ENCODE peak calls at places on chromosomes 5 and 9, in five cellular contexts. K is IMR-90, C is endothelial cell of umbilical vein, W is H1, U is neuronal stem cell. J is an unnamed sample. For H3K4me1, the result is how much of the 10 kb centered on the place peaks cover.

GRCh38 chr5:84729326-84729725 is 344.6 kb upstream of the EDIL3 start:
- DNase-seq in C (no peak), K (peak), U (no peak), W (no peak), J (no peak)

GRCh38 chr5:1285883-1286291 is 9.0 kb downstream of the TERT start:
- DNase-seq in U (no peak), W (no peak), K (no peak), C (no peak), J (peak)

GRCh38 chr9:134597957-134598883 is 43.4 kb upstream of the COL5A1 start:
- DNase-seq in W (no peak), U (no peak), C (no peak), K (no peak), J (no peak)

GRCh38 chr9:124188331-124189110 is 69.2 kb upstream of the NEK6 start:
- DNase-seq in U (no peak), C (no peak), W (no peak), K (no peak), J (peak)

GRCh38 chr9:130869250-130869649 is 27.4 kb downstream of the QRFP start:
- DNase-seq in W (no peak), U (no peak), C (peak), K (peak), J (no peak)

GRCh38 chr9:129023036-129023907 is 4.9 kb downstream of the SH3GLB2 start:
- DNase-seq in U (no peak), C (no peak), K (peak), W (no peak), J (peak)

GRCh38 chr9:130220351-130220750 is 45.2 kb upstream of the HMCN2 start:
- DNase-seq in C (no peak), W (no peak), K (peak), U (no peak), J (no peak)

GRCh38 chr5:146079695-146080361 is 25.5 kb downstream of the PLAC8L1 start:
- DNase-seq in W (no peak), U (no peak), K (peak), C (no peak), J (no peak)

GRCh38 chr5:80109549-80110478 is 74.7 kb downstream of the THBS4 start:
- DNase-seq in K (no peak), W (no peak), U (no peak), C (no peak), J (no peak)

GRCh38 chr9:25224309-25224708 is 453.9 kb downstream of the TUSC1 start:
- DNase-seq in U (no peak), K (no peak), W (no peak), C (no peak), J (no peak)

GRCh38 chr5:175887463-175887862 is 16.1 kb downstream of the CPLX2 start:
- DNase-seq in K (no peak), U (no peak), C (no peak), W (no peak), J (no peak)

GRCh38 chr9:136532799-136533774 is 12.8 kb downstream of the NOTCH1 start:
- DNase-seq in C (no peak), U (no peak), W (no peak), K (no peak), J (no peak)

GRCh38 chr9:136531186-136531903 is 14.5 kb downstream of the NOTCH1 start:
- DNase-seq in C (no peak), W (no peak), U (no peak), K (no peak), J (peak)

GRCh38 chr9:136530472-136531089 is 15.3 kb downstream of the NOTCH1 start:
- DNase-seq in K (no peak), U (no peak), C (peak), W (no peak), J (no peak)

GRCh38 chr9:136533775-136534157 is 12.1 kb downstream of the NOTCH1 start:
- DNase-seq in U (no peak), C (no peak), K (no peak), W (no peak), J (peak)

DNA sequence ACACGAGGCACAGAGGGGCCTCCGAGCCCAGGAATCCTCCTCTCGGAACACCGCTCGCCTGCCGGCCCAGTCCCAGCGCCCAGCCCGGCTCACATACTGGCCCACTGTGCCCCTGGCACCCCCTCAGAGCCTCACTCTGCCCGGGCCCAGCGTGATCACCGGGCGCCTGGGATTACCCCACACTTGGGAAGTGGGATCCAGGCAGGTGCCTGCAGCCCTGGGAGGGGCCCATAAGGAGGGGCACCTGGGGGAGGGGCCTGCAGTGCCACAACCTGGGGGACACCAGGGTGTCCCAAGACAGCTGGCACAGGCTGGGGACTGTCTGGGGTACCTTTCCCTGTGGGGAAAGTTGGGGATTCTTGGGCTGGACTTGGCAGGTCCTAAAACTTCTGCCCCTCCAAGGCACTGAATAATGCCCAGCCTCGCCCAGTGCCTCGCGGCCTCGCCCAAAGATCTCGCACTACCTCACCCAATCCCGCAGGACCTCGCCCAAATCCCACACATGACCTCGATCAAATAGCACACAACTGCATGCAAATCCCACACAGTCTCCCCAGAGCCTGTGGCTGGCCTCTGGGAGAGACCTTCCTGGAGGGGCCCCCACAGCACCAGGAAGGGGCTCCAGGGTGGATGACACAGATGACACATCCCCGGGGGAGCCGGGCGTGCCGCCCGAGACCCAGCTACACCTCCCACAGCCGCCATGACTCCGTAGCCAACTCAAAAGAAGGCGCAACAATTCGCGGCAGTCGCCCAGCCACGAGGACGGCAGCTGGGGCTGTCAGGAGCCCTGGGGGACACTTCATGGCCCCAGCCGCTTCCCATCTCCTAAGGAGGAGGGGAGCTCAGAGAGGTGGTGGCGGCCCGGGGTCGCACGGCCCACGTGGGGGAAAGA is 13.7 kb downstream of the NOTCH1 start:
- DNase-seq in W (no peak), K (no peak), U (no peak), C (no peak), J (peak)
- H3K27ac ChIP-seq in W (no peak), K (no peak), U (no peak), C (peak), J (peak)

DNA sequence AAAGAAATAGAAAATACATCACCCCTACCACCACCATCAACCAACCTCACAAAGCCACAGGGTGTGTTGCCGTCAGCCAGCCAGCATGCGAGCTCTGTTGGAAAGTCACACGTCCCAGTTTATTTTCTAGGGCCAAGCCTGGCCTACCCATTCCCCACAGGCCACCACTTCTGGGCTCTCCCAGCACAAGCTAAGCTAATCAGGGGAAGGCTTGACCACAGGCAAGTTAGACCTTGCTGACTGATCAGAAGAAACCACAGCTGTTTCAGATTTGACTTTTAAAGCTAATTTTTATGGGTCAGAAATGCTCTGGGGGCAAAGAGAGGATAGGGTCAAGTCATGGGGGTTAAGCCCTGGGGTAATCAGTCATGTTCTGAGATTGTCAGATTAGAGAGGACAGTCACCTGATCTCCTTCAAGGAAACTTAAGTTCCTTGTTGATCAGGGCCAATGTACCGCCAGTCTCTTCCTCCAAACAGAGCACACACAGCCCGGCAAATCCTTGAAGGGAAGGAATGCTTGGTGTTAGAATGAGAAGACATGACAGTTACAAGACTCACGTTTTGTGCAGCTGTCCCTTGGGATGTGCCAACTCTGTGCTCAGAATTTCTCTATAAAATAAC is 7.6 kb downstream of the SHB start:
- DNase-seq in W (no peak), K (no peak), U (no peak), C (no peak), J (no peak)
- H3K4me1 ChIP-seq in W (under half), K (half or more), U (under half), C (half or more), J (under half)

DNA sequence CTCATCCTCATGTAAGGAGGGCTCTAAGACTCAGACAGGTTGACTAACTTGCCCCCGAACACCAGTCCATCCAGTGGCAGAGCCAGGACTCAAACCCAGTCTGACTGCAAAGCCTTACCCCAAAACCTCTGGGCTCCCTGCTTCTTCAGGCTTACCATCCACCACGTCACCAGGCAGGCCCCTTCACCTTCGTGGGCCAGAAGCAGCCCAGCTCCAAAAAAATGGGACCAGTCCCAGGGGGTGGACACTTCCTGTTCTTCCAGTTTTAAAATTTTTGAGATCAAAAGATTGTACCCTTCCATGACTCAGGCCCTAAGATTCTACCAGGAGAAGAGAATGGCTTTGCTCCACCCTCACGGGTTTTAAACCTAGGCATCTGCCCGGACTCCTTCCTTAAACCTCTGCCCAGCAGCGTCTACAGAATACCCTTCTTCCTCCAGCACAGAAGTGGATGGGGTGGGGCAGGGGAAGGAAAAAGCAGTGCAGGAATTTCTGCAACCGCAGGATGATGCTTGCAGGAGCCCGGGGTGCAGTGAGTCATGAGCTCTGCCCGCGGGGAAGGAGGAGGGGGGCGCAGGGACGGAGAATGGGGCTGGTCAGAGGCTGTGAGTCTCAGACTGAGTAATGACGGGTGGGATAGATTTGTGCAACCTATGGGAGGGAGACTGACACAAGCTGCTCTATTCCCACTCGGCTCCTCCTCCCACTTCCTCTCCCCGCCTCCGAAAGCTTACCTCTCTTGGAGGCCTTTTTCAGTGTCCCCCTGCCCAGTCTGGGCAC is 50.4 kb upstream of the STXBP1 start:
- DNase-seq in W (no peak), U (no peak), K (peak), C (peak), J (peak)
- H3K9ac ChIP-seq in W (no peak), U (no peak), K (peak), C (peak), J (peak)

GRCh38 chr5:72443883-72444282 is 63.3 kb downstream of the ZNF366 start:
- DNase-seq in U (no peak), C (no peak), W (no peak), K (no peak), J (no peak)

GRCh38 chr5:72440207-72440638 is 67.0 kb downstream of the ZNF366 start:
- DNase-seq in K (no peak), W (no peak), U (no peak), C (no peak), J (no peak)

GRCh38 chr5:72439192-72439591 is 68.0 kb downstream of the ZNF366 start:
- DNase-seq in K (no peak), W (no peak), C (no peak), U (no peak), J (no peak)

GRCh38 chr5:72441861-72442540 is 65.2 kb downstream of the ZNF366 start:
- DNase-seq in U (no peak), W (no peak), C (peak), K (peak), J (no peak)

DNA sequence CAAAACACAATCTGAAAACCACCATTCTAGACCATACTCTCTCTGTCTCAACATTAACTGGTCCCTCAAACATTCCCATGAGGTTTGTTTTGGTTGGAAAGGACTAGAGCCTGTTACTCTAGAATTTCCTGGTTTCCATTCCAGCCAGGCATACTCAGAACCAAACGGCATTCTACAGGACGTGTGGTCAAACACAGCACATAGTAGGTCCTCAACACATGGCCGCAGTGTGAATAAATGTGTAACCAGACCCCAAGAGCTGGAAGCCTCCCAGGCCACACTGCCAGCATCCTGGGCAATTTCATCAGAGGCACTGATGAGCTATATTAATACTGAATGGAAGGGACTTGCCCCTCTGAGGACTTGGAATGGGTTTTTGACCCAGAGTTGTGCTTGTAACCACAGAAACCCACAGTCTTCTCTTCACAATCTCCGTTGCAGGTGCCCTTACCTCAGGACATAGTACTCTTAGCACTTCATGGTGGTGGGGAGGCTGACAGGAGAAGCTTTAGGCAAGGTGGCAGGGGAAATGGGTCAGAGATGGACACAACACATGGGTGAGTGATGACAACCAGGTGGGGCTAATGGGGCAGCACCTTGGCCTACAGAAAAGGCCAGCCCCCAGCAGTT is 66.0 kb downstream of the ZNF366 start:
- DNase-seq in K (peak), U (no peak), W (no peak), C (no peak), J (no peak)
- H3K27ac ChIP-seq in K (peak), U (no peak), W (no peak), C (peak), J (no peak)

GRCh38 chr5:68227532-68228160 is 12.1 kb downstream of the PIK3R1 start:
- DNase-seq in U (no peak), C (no peak), W (no peak), K (no peak), J (no peak)

GRCh38 chr5:68231414-68232076 is 16.0 kb downstream of the PIK3R1 start:
- DNase-seq in K (no peak), W (no peak), U (no peak), C (no peak), J (no peak)

GRCh38 chr5:68230285-68230684 is 14.7 kb downstream of the PIK3R1 start:
- DNase-seq in K (no peak), W (no peak), C (no peak), U (no peak), J (no peak)

GRCh38 chr5:68226564-68227073 is 11.1 kb downstream of the PIK3R1 start:
- DNase-seq in K (no peak), C (no peak), U (no peak), W (no peak), J (no peak)

DNA sequence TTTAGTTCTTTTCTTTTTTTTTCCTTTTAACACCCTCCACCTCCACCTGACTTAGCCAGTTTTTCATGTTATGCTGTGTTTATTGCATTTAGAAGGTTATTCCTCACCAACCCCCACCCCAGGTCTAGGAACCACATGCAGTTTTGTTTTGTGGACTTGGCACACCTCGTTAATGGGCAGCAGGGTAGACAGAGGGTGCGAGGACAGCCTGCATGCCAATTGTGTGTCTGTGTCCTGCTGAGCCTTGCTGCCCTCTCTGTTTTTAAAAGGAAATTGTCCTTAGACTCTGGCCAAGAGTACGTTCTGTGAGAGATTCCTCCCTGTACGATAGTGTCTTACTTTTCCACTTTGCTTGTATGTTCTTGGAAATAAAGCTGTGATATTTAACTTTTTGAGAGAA is 13.9 kb downstream of the PIK3R1 start:
- DNase-seq in C (peak), K (no peak), W (no peak), U (no peak), J (peak)
- H3K4me1 ChIP-seq in C (under half), K (under half), W (under half), U (under half), J (under half)

DNA sequence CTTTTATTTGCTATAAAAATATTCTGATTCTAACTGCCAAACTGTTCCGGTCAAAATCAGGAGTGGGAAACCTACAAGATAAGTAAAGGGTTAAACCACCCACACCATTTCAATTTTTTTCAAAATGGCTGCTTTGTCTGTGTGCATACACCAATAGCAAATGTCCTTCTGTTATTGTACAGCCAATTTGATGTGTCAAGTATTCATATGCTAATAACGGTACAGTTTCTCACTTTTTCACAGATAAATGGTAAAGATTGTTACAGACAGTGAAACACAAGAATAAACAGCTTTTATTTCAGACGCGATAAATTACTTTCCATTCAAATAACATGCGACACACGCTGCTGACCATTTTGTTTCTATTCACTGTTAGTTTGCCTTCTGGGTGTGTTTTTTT is 215.7 kb upstream of the TMEM161B start:
- DNase-seq in K (no peak), W (no peak), C (no peak), U (no peak), J (no peak)
- H3K9ac ChIP-seq in K (no peak), W (no peak), C (no peak), U (no peak), J (no peak)

GRCh38 chr5:118450924-118451332 is 537.4 kb downstream of the DTWD2 start:
- DNase-seq in C (no peak), K (no peak), U (peak), W (peak), J (no peak)
- H3K27ac ChIP-seq in C (no peak), K (no peak), U (no peak), W (no peak), J (no peak)

GRCh38 chr9:35562895-35563746 is 41.9 kb upstream of the TESK1 start:
- DNase-seq in K (no peak), C (no peak), W (no peak), U (no peak), J (no peak)
- H3K4me1 ChIP-seq in K (under half), C (under half), W (under half), U (under half), J (under half)

DNA sequence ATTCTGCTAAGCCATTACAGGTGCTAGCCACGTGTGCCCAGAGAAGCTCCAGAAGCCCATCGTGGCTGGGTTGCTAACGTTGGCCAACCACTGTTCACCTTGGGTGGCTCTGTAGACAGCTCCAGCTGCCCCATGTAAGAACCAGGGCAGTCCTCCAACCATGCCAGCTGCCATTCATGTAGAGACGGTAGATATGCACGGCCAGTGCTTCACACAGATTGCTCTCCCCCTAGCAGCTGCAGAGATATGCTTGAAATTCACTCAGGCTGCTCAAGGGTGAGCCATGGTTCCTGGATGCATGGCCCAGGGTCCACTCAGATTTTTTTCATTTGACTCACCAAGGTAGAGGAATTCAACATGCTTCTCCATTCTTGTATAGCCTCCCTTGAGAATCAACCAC is 31.0 kb downstream of the GADD45G start:
- DNase-seq in K (no peak), C (no peak), U (no peak), W (no peak), J (no peak)
- H3K9ac ChIP-seq in K (no peak), C (no peak), U (no peak), W (no peak), J (no peak)

GRCh38 chr9:95605087-95605486 is 88.3 kb upstream of the PTCH1 start:
- DNase-seq in K (no peak), W (no peak), C (no peak), U (peak), J (no peak)
- H3K27ac ChIP-seq in K (no peak), W (no peak), C (no peak), U (peak), J (no peak)

J was measured in colonic mucosa.